ENCODE peak calls at places on chromosome 20, in six cellular contexts. L is D341Med; J is ACHN; O is retinal pigment epithelial cell; G is stimulated activated CD4-positive, alpha-beta T cell treated with anti-CD3 and anti-CD28 coated beads, Interleukin-2, amount 100 ng/mL, for 48 hours; X is naive thymus-derived CD8-positive, alpha-beta T cell. Y is an unnamed sample.

GRCh38 chr20:33531047-33531877 is 41.4 kb downstream of the CBFA2T2 start:
- DNase-seq in L (no peak), J (no peak), O (peak; percentile 15), G (no peak), X (no peak), Y (no peak)

GRCh38 chr20:22810626-22811559 is 224.2 kb upstream of the SSTR4 start:
- DNase-seq in L (no peak), J (no peak), O (no peak), G (no peak), X (no peak), Y (no peak)

GRCh38 chr20:3828798-3829197 is 8.5 kb downstream of the AP5S1 start:
- DNase-seq in L (no peak), J (no peak), O (no peak), G (no peak), X (no peak), Y (no peak)

GRCh38 chr20:58902003-58902402 is 49.5 kb downstream of the GNAS start:
- DNase-seq in L (no peak), J (no peak), O (no peak), G (no peak), X (no peak), Y (no peak)

GRCh38 chr20:26208296-26209091 is 511.8 kb upstream of the ZNF337 start:
- DNase-seq in L (peak; percentile 64), J (no peak), O (no peak), G (peak; percentile 10), X (peak; percentile 76), Y (no peak)

GRCh38 chr20:43102394-43102793 is 87.3 kb downstream of the PTPRT start:
- DNase-seq in L (no peak), J (peak; percentile 2), O (no peak), G (no peak), X (no peak), Y (no peak)

GRCh38 chr20:63625771-63626423 is 1.0 kb downstream of the GMEB2 start:
- DNase-seq in L (peak; percentile 50), J (peak; percentile 33), O (no peak), G (no peak), X (peak; percentile 34), Y (no peak)

GRCh38 chr20:1263853-1264252 is 2.2 kb upstream of the SNPH start:
- DNase-seq in L (no peak), J (peak; percentile 22), O (no peak), G (no peak), X (no peak), Y (no peak)

GRCh38 chr20:1298888-1299511 is 29.9 kb downstream of the SDCBP2 start:
- DNase-seq in L (no peak), J (no peak), O (no peak), G (no peak), X (no peak), Y (no peak)

GRCh38 chr20:21100590-21101452 is 5.3 kb downstream of the LINC00237 start:
- DNase-seq in L (peak; percentile 60), J (no peak), O (no peak), G (no peak), X (no peak), Y (no peak)

GRCh38 chr20:2800590-2801458 is at the start of gene CPXM1:
- DNase-seq in L (no peak), J (no peak), O (no peak), G (no peak), X (no peak), Y (no peak)

GRCh38 chr20:17504898-17505663 is 26.1 kb downstream of the BFSP1 start:
- DNase-seq in L (peak; percentile 54), J (peak; percentile 51), O (no peak), G (peak; percentile 37), X (peak; percentile 31), Y (no peak)

GRCh38 chr20:32352101-32352720 is 5.9 kb upstream of the ASXL1 start:
- DNase-seq in L (no peak), J (no peak), O (no peak), G (no peak), X (no peak), Y (no peak)

GRCh38 chr20:33407251-33407650 is 5.9 kb upstream of the CDK5RAP1 start:
- DNase-seq in L (no peak), J (no peak), O (no peak), G (no peak), X (no peak), Y (no peak)

GRCh38 chr20:57179265-57179664 is 87.2 kb downstream of the BMP7 start:
- DNase-seq in L (no peak), J (no peak), O (no peak), G (no peak), X (no peak), Y (no peak)

GRCh38 chr20:24756292-24757025 is 192.6 kb upstream of the CST7 start:
- DNase-seq in L (no peak), J (no peak), O (no peak), G (no peak), X (no peak), Y (no peak)

GRCh38 chr20:22389836-22390542 is 194.4 kb downstream of the FOXA2 start:
- DNase-seq in L (no peak), J (peak; percentile 70), O (no peak), G (no peak), X (no peak), Y (peak; percentile 71)

GRCh38 chr20:41538810-41539596 is 79.2 kb downstream of the CHD6 start:
- DNase-seq in L (no peak), J (no peak), O (no peak), G (no peak), X (no peak), Y (peak; percentile 62)